ENCODE peak calls at places on chromosomes 2 and 18, in eight cellular contexts. X is T-helper 1 cell; M is pancreas; Q is GM23338; C is ELR; P is SW 1271; D is stimulated activated CD8-positive, alpha-beta memory T cell treated with anti-CD3 and anti-CD28 coated beads, Interleukin-4, amount 100 ng/mL, for 1 hour; O is HT1080. R is an unnamed sample.

GRCh38 chr18:22427797-22428549 is 10.3 kb upstream of the CTAGE1 start:
- DNase-seq in C (no peak), D (no peak), X (no peak), P (no peak), O (no peak), Q (no peak), M (no peak), R (no peak)

GRCh38 chr2:98026927-98027522 is 31.3 kb upstream of the TMEM131 start:
- DNase-seq in Q (no peak), D (no peak), P (no peak), C (no peak), M (no peak), O (no peak), X (no peak), R (no peak)

GRCh38 chr18:45677408-45677807 is 46.6 kb upstream of the SLC14A1 start:
- DNase-seq in D (no peak), P (no peak), C (no peak), X (no peak), O (no peak), M (no peak), Q (no peak), R (no peak)

GRCh38 chr2:65103013-65103720 is 26.7 kb downstream of the RAB1A start:
- DNase-seq in Q (no peak), X (no peak), M (no peak), O (no peak), C (no peak), D (no peak), P (no peak), R (no peak)

GRCh38 chr2:147844691-147845607 is at the start of gene ACVR2A:
- DNase-seq in O (peak), Q (peak), C (peak), P (peak), X (peak), D (no peak), M (peak), R (no peak)

GRCh38 chr2:205699554-205700289 is 17.4 kb downstream of the NRP2 start:
- DNase-seq in X (no peak), M (no peak), O (no peak), Q (no peak), D (no peak), C (no peak), P (no peak), R (no peak)

GRCh38 chr2:143433158-143433557 is 303.9 kb downstream of the ARHGAP15 start:
- DNase-seq in D (no peak), O (no peak), P (no peak), Q (peak), M (no peak), C (no peak), X (no peak), R (no peak)

GRCh38 chr2:144454466-144455287 is 65.2 kb downstream of the ZEB2 start:
- DNase-seq in D (no peak), P (no peak), C (peak), O (no peak), X (no peak), Q (no peak), M (no peak), R (no peak)

GRCh38 chr2:233053928-233054774 is 6.0 kb upstream of the INPP5D start:
- DNase-seq in X (peak), D (peak), C (peak), Q (peak), P (peak), O (peak), M (peak), R (no peak)

GRCh38 chr2:225670111-225670974 is 270.8 kb downstream of the NYAP2 start:
- DNase-seq in O (peak), C (peak), X (no peak), P (peak), Q (peak), D (no peak), M (no peak), R (no peak)

GRCh38 chr2:47888581-47889280 is 17.6 kb downstream of the FBXO11 start:
- DNase-seq in M (no peak), C (no peak), O (no peak), X (peak), D (no peak), Q (no peak), P (no peak), R (no peak)

GRCh38 chr2:71070294-71071025 is 2.0 kb downstream of the NAGK start:
- DNase-seq in C (peak), P (peak), M (peak), Q (peak), D (no peak), X (no peak), O (peak), R (no peak)

GRCh38 chr18:79588636-79589481 is 90.7 kb upstream of the CTDP1 start:
- DNase-seq in Q (peak), P (no peak), D (no peak), X (no peak), C (peak), M (peak), O (peak), R (no peak)

GRCh38 chr2:7801212-7801611 is 880.6 kb upstream of the ID2 start:
- DNase-seq in P (no peak), M (no peak), D (no peak), C (no peak), Q (peak), X (no peak), O (no peak), R (no peak)

GRCh38 chr2:28463893-28464292 is 32.0 kb upstream of the PLB1 start:
- DNase-seq in O (no peak), D (no peak), P (no peak), Q (no peak), M (no peak), C (no peak), X (no peak), R (no peak)